ENCODE peak calls at places on chromosomes 16 and 17, in nine cellular contexts. M is left ventricle myocardium inferior, T is natural killer cell, D is GM13977, J is HFF-Myc, V is IMR-90, S is OCI-LY7, L is omental fat pad, E is fibroblast of the aortic adventitia. G is an unnamed sample.

GRCh38 chr16:86207350-86207749 is 303.0 kb upstream of the FOXF1 start:
- DNase-seq in M (no peak), T (no peak), D (no peak), J (no peak), V (no peak), S (no peak), L (no peak), E (no peak), G (no peak)

GRCh38 chr16:69171325-69172095 is 15.5 kb upstream of the SNTB2 start:
- DNase-seq in M (no peak), T (no peak), D (no peak), J (no peak), V (peak), S (no peak), L (no peak), E (peak), G (no peak)

GRCh38 chr17:28896491-28896883 is 1.0 kb downstream of the FLOT2 start:
- DNase-seq in M (no peak), T (no peak), D (no peak), J (no peak), V (no peak), S (no peak), L (no peak), E (peak), G (no peak)

GRCh38 chr16:79573881-79574280 is 26.7 kb downstream of the MAF start:
- DNase-seq in M (no peak), T (no peak), D (no peak), J (no peak), V (no peak), S (no peak), L (no peak), E (no peak), G (no peak)

GRCh38 chr17:81487487-81488275 is 24.9 kb downstream of the ACTG1 start:
- DNase-seq in M (peak), T (peak), D (peak), J (no peak), V (peak), S (peak), L (no peak), E (peak), G (peak)

GRCh38 chr16:10577305-10578202 is 2.8 kb downstream of the EMP2 start:
- DNase-seq in M (peak), T (no peak), D (no peak), J (no peak), V (no peak), S (no peak), L (no peak), E (peak), G (no peak)

GRCh38 chr17:5380491-5381135 is 38.8 kb downstream of the NUP88 start:
- DNase-seq in M (no peak), T (no peak), D (no peak), J (no peak), V (no peak), S (no peak), L (no peak), E (peak), G (no peak)

GRCh38 chr16:87317766-87318121 is 552 bp upstream of the C16orf95 start:
- DNase-seq in M (peak), T (no peak), D (peak), J (no peak), V (peak), S (peak), L (no peak), E (peak), G (no peak)

GRCh38 chr17:20988896-20989295 is 53.9 kb downstream of the USP22 start:
- DNase-seq in M (no peak), T (no peak), D (no peak), J (no peak), V (no peak), S (no peak), L (no peak), E (no peak), G (no peak)

GRCh38 chr17:72592967-72593325 is 472.1 kb downstream of the SOX9 start:
- DNase-seq in M (no peak), T (no peak), D (no peak), J (no peak), V (no peak), S (no peak), L (no peak), E (no peak), G (no peak)

GRCh38 chr17:39908789-39909352 is 9.6 kb downstream of the GSDMB start:
- DNase-seq in M (no peak), T (no peak), D (no peak), J (no peak), V (no peak), S (no peak), L (no peak), E (no peak), G (no peak)

GRCh38 chr16:15899538-15900100 is 11.2 kb upstream of the CEP20 start:
- DNase-seq in M (no peak), T (no peak), D (peak), J (peak), V (peak), S (no peak), L (peak), E (peak), G (no peak)

GRCh38 chr17:66580601-66581385 is 254.1 kb upstream of the CACNG5 start:
- DNase-seq in M (no peak), T (no peak), D (no peak), J (peak), V (peak), S (no peak), L (no peak), E (peak), G (no peak)

GRCh38 chr17:28206292-28206691 is 112.7 kb upstream of the TMEM97 start:
- DNase-seq in M (no peak), T (no peak), D (no peak), J (no peak), V (no peak), S (no peak), L (no peak), E (no peak), G (no peak)

GRCh38 chr17:15444805-15445204 is 22.6 kb downstream of the CDRT4 start:
- DNase-seq in M (no peak), T (no peak), D (no peak), J (no peak), V (no peak), S (no peak), L (no peak), E (no peak), G (no peak)

GRCh38 chr16:78490431-78490830 is 391.0 kb downstream of the WWOX start:
- DNase-seq in M (no peak), T (no peak), D (no peak), J (no peak), V (no peak), S (no peak), L (no peak), E (no peak), G (no peak)

GRCh38 chr16:3129137-3130131 is 5.4 kb upstream of the ZNF213 start:
- DNase-seq in M (peak), T (peak), D (no peak), J (no peak), V (peak), S (peak), L (no peak), E (peak), G (no peak)
- TF ChIP-seq CTCF in M (peak), T (peak), D (peak), J (peak), V (peak), S (peak), L (peak), E (peak), G (peak)

DNA sequence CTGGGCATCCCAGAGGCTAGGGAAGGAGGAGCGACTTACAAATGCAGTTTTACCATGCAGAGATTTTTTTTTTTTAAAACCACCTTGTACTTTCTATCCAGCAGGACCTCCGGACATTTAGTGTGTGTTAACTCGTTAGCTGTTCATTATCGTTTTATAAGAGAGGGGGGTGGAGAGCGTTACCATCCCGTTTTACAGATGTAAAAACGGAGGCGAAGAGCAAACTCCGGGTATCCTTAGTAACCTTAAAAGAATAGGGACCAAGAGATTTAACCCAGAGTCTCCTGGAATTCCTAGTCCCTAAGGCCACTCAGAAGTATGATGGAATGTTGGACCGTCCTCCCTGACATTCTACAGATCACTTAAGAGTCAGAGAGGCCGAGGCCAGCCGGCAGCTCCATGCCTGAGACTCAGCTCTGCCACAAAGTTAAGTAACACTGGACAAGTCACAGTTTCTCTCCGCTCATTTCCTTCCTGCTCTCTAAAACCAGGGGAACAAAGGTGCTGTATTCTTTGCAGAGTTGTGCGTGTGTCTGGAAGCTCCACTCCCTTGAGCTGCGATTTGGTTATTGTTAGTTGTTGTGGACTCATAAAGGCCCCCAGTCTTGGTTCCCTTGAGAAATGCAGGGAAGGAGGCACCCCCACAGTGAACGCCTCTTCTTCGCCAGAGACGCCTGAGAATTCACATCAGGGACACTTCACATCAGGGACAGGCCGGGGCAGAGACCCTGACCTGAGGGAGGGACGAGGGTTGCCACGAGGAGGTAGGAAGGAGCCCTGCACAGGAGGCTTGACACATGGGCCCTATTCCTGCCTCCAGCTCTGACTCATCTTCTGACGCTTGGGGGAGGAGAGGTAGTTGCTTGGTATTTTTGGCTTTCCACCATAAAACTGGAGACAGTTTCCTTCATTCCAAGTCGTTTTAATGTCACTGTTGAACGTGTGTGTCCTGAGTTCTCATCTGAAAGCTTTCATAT is 1.2 kb downstream of the DUSP14 start:
- DNase-seq in M (peak), T (no peak), D (peak), J (peak), V (peak), S (peak), L (no peak), E (peak), G (no peak)
- TF ChIP-seq CTCF in M (no peak), T (no peak), D (no peak), J (no peak), V (peak), S (no peak), L (no peak), E (no peak), G (no peak)

DNA sequence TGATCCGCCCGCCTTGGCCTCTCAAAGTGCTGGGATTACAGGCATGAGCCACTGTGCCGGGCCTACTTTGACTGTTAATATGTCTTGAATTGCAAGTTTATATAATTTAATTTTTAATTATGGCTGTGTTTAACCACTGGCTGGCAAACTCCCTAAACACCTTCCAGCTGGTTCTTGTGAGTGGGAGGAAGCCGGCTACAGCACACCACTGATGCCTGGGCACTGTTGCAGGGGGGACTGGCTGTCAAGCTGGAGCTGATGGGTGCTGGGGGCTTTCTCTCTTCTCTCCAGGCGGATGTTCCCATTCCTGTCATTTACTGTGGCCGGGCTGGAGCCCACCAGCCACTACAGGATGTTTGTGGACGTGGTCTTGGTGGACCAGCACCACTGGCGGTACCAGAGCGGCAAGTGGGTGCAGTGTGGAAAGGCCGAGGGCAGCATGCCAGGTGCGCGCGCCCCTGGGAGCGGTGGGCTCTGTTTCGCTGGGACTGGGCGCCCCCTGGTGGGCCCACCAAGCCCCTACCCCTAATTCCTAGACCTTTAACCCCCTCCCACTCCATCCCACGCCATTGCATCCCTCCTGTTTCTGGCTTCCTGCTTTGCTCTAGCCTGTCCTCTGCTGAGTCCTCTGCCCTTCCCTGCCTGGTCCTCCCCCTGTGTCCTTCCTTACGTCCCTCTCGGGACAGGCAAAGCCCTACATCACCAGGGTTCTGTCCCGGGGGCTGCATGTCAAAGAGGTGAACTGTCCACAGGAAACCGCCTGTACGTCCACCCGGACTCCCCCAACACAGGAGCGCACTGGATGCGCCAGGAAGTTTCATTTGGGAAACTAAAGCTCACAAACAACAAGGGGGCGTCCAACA is 9.5 kb downstream of the TBX21 start:
- DNase-seq in M (no peak), T (no peak), D (peak), J (no peak), V (no peak), S (peak), L (no peak), E (no peak), G (peak)
- TF ChIP-seq CTCF in M (peak), T (peak), D (peak), J (peak), V (peak), S (peak), L (no peak), E (peak), G (peak)

DNA sequence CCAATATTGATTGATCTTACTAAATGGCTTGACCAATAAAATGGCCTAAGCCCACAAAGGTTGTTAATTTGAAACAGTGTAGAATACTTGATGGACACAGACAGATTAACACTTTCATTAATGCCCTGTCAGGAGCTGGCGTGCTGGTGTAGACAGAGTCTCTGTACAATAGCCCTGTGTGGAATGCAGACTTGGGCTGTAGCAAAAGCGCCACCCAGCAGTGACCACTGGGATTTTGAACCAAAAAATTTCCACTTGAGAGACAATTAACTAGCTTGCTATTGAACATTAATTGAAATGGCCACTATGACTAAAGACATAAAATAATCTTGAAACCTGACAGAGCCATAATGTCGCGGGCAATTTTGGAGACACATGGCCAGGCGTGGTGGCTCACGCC is 19.7 kb upstream of the GUCY2D start:
- DNase-seq in M (no peak), T (no peak), D (no peak), J (no peak), V (peak), S (no peak), L (no peak), E (peak), G (no peak)
- TF ChIP-seq CTCF in M (no peak), T (no peak), D (peak), J (no peak), V (peak), S (peak), L (no peak), E (peak), G (no peak)

GRCh38 chr17:1908699-1909309 is 79.0 kb downstream of the RPA1 start:
- DNase-seq in M (peak), T (no peak), D (peak), J (peak), V (peak), S (peak), L (no peak), E (peak), G (no peak)
- TF ChIP-seq CTCF in M (peak), T (no peak), D (peak), J (peak), V (peak), S (peak), L (peak), E (peak), G (peak)

DNA sequence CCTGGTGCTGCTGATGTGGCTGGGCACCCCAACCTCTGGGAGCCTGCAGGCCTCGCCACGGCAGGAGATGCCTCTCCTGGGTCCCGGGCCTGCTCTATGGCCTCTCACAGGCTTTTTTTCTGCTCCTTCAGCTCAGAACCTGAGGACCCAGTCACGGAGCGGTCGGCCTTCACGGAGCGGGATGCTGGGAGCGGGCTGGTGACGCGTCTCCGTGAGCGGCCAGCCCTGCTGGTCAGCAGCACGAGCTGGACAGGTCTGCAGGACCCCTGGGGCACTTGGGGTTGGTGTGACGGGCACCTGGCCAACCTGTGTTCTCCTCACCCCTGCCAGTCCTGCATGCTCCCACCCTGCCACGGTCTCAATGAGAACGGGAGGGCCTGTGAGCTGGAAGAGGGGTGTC is 7.0 kb downstream of the ALG1 start:
- DNase-seq in M (no peak), T (no peak), D (no peak), J (no peak), V (no peak), S (no peak), L (no peak), E (no peak), G (no peak)
- TF ChIP-seq CTCF in M (no peak), T (no peak), D (no peak), J (no peak), V (no peak), S (no peak), L (no peak), E (no peak), G (no peak)

GRCh38 chr16:56869513-56870270 is 4.7 kb downstream of the SLC12A3 start:
- DNase-seq in M (no peak), T (no peak), D (peak), J (no peak), V (no peak), S (peak), L (no peak), E (no peak), G (no peak)
- TF ChIP-seq CTCF in M (no peak), T (no peak), D (peak), J (peak), V (peak), S (peak), L (no peak), E (no peak), G (peak)